ENCODE peak calls at places on chromosomes 4 and X, in seven cellular contexts. G is AG04450, M is osteocyte, U is type B pancreatic cell, I is GM13976, Q is GM10248, W is HFF-Myc. D is an unnamed sample.

GRCh38 chr4:169148851-169149250 is 121.9 kb downstream of the SH3RF1 start:
- DNase-seq in W (no peak), G (no peak), I (no peak), U (no peak), M (no peak), Q (no peak), D (no peak)

GRCh38 chrX:51737062-51737461 is 6.2 kb upstream of the GSPT2 start:
- DNase-seq in Q (no peak), U (no peak), W (no peak), G (no peak), I (no peak), M (no peak), D (no peak)

GRCh38 chrX:7927259-7928167 is at the start of gene PNPLA4:
- DNase-seq in I (peak), Q (peak), M (peak), U (peak), W (peak), G (no peak), D (peak)

GRCh38 chr4:117479673-117480072 is 394.3 kb upstream of the TRAM1L1 start:
- DNase-seq in U (no peak), I (no peak), G (no peak), M (no peak), W (no peak), Q (no peak), D (no peak)

GRCh38 chr4:6991771-6992557 is 51.2 kb upstream of the TADA2B start:
- DNase-seq in I (no peak), M (peak), U (peak), Q (no peak), G (peak), W (peak), D (no peak)

GRCh38 chr4:188988131-188988530 is 848.9 kb downstream of the TRIML1 start:
- DNase-seq in M (no peak), G (no peak), I (no peak), Q (no peak), W (no peak), U (no peak), D (no peak)

GRCh38 chr4:66169341-66169740 is 499.1 kb upstream of the EPHA5 start:
- DNase-seq in M (no peak), Q (no peak), G (no peak), U (no peak), I (no peak), W (no peak), D (no peak)

GRCh38 chrX:136658151-136658550 is 10.2 kb downstream of the CD40LG start:
- DNase-seq in Q (no peak), G (no peak), I (no peak), W (no peak), M (no peak), U (no peak), D (no peak)

GRCh38 chr4:158172196-158172557 is 648 bp downstream of the GASK1B start:
- DNase-seq in I (no peak), W (no peak), U (no peak), G (peak), Q (no peak), M (no peak), D (no peak)

GRCh38 chr4:24583451-24584174 is 741 bp downstream of the DHX15 start:
- DNase-seq in W (no peak), G (no peak), I (peak), U (peak), M (peak), Q (peak), D (peak)

GRCh38 chr4:174538123-174538875 is 16.0 kb upstream of the HPGD start:
- DNase-seq in G (no peak), M (no peak), I (peak), Q (peak), W (no peak), U (no peak), D (no peak)

GRCh38 chr4:140158234-140159030 is 4.4 kb upstream of the MAML3 start:
- DNase-seq in I (no peak), W (no peak), M (no peak), Q (no peak), U (no peak), G (no peak), D (no peak)

GRCh38 chr4:172270421-172270820 is 457.2 kb downstream of the GALNTL6 start:
- DNase-seq in W (no peak), Q (no peak), G (no peak), I (no peak), U (no peak), M (no peak), D (no peak)

GRCh38 chrX:26649534-26649933 is 433.6 kb downstream of the MAGEB5 start:
- DNase-seq in W (no peak), Q (peak), I (peak), M (no peak), G (no peak), U (no peak), D (no peak)

GRCh38 chrX:64186974-64187761 is 18.3 kb downstream of the AMER1 start:
- DNase-seq in Q (no peak), U (no peak), W (no peak), I (no peak), M (peak), G (no peak), D (no peak)

GRCh38 chr4:135277980-135278315 is 1076.4 kb upstream of the PABPC4L start:
- DNase-seq in U (no peak), Q (no peak), I (no peak), M (no peak), W (no peak), G (no peak), D (no peak)

GRCh38 chr4:37073226-37073840 is 171.2 kb upstream of the NWD2 start:
- DNase-seq in U (no peak), I (no peak), Q (no peak), M (no peak), W (no peak), G (no peak), D (no peak)

GRCh38 chrX:40299028-40299479 is 201.3 kb upstream of the BCOR start:
- DNase-seq in Q (no peak), G (no peak), I (no peak), M (no peak), U (peak), W (no peak), D (no peak)

GRCh38 chrX:17833954-17834353 is 27.1 kb downstream of the RAI2 start:
- DNase-seq in Q (no peak), G (no peak), U (no peak), M (no peak), I (no peak), W (no peak), D (no peak)

GRCh38 chr4:54942735-54943134 is 182.7 kb downstream of the KDR start:
- DNase-seq in Q (no peak), G (no peak), M (no peak), I (no peak), U (no peak), W (no peak), D (no peak)

GRCh38 chrX:11952176-11952720 is 186.0 kb upstream of the FRMPD4 start:
- DNase-seq in I (no peak), U (no peak), W (no peak), G (no peak), Q (no peak), M (no peak), D (no peak)

GRCh38 chr4:124970011-124970410 is 257.5 kb upstream of the ANKRD50 start:
- DNase-seq in G (peak), Q (no peak), M (no peak), I (no peak), W (no peak), U (no peak), D (no peak)

GRCh38 chr4:156475322-156475721 is 496.3 kb downstream of the PDGFC start:
- DNase-seq in I (no peak), W (peak), U (no peak), Q (no peak), M (no peak), G (peak), D (no peak)

GRCh38 chrX:40867352-40867751 is 132.0 kb upstream of the MED14 start:
- DNase-seq in W (no peak), I (no peak), U (no peak), M (no peak), Q (no peak), G (no peak), D (no peak)

GRCh38 chr4:78099058-78099457 is 41.9 kb downstream of the FRAS1 start:
- DNase-seq in G (no peak), W (no peak), U (no peak), I (no peak), M (no peak), Q (no peak), D (no peak)

GRCh38 chr4:150501983-150502382 is 80.0 kb upstream of the MAB21L2 start:
- DNase-seq in M (no peak), W (no peak), I (no peak), Q (no peak), G (no peak), U (no peak), D (no peak)

GRCh38 chr4:3213101-3213416 is 35.9 kb upstream of the MSANTD1 start:
- DNase-seq in Q (no peak), M (no peak), W (no peak), I (no peak), G (no peak), U (no peak), D (no peak)

GRCh38 chr4:3213661-3214250 is 35.2 kb upstream of the MSANTD1 start:
- DNase-seq in Q (no peak), G (no peak), M (no peak), U (no peak), W (no peak), I (no peak), D (no peak)

GRCh38 chr4:3215733-3216132 is 33.2 kb upstream of the MSANTD1 start:
- DNase-seq in W (no peak), I (no peak), Q (no peak), M (no peak), G (no peak), U (no peak), D (no peak)

GRCh38 chr4:3217266-3217665 is 31.7 kb upstream of the MSANTD1 start:
- DNase-seq in Q (no peak), M (no peak), W (no peak), U (no peak), G (no peak), I (no peak), D (no peak)

GRCh38 chr4:3215256-3215655 is 33.7 kb upstream of the MSANTD1 start:
- DNase-seq in Q (no peak), M (no peak), G (no peak), I (no peak), U (no peak), W (no peak), D (no peak)
- TF ChIP-seq CTCF in Q (no peak), M (no peak), G (no peak), I (no peak), U (no peak), W (no peak), D (no peak)

GRCh38 chrX:107272431-107272921 is 66.1 kb downstream of the DNAAF6 start:
- DNase-seq in M (no peak), W (no peak), U (no peak), I (no peak), G (no peak), Q (no peak), D (no peak)
- TF ChIP-seq CTCF in M (no peak), W (no peak), U (no peak), I (no peak), G (no peak), Q (no peak), D (no peak)

GRCh38 chrX:88135735-88136134 is 611.3 kb upstream of the CPXCR1 start:
- DNase-seq in Q (no peak), M (no peak), I (no peak), W (no peak), G (no peak), U (no peak), D (no peak)

DNA sequence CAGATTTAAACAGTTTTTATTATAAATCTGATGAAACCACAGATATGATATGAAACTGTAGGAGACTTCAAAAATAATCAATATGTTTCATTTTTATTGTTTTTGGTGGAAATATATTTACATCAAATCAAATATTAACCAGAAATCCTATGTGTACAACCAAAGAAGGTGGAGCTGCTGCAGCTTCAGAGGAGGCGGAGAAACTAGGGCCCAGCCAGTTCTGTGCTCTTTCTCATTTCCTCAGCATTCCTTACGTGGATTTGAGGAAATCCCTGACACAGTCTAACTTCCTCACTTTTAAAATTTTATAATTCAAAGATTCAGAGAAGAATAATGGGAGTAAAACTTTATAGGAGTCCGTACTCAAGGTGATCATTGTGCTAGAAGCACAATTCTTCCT is 610.7 kb upstream of the CPXCR1 start:
- DNase-seq in W (no peak), I (no peak), Q (no peak), M (no peak), U (no peak), G (no peak), D (no peak)
- TF ChIP-seq CTCF in W (no peak), I (no peak), Q (no peak), M (no peak), U (no peak), G (no peak), D (no peak)

GRCh38 chrX:121407627-121408026 is 360.2 kb downstream of the GLUD2 start:
- DNase-seq in M (no peak), W (no peak), I (no peak), Q (no peak), G (no peak), U (no peak), D (no peak)
- TF ChIP-seq CTCF in M (no peak), W (no peak), I (no peak), Q (no peak), G (no peak), U (no peak), D (no peak)

GRCh38 chrX:28595346-28595745 is 8.1 kb downstream of the IL1RAPL1 start:
- DNase-seq in G (no peak), I (no peak), M (no peak), Q (no peak), W (no peak), U (no peak), D (no peak)
- TF ChIP-seq CTCF in G (no peak), I (no peak), M (no peak), Q (no peak), W (no peak), U (no peak), D (no peak)

DNA sequence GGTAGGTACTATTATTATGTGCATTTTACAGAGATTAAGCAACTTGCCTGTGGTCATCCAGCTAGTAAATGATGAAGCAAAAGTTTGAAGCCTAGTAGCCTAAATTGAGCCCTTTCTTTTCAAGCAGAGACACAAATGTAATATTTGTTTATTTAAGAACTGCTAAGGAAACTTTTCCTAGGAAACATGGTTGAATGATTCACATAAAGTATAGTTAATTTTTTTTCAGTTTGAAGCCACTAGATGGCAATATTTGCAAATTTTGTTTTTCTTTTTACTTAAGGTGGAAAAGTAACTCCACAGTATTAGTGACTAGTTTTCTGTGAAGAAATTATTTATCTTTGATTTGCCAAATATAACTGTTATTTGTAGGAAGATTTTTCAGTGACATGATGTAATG is 52.8 kb upstream of the ANKRD17 start:
- DNase-seq in W (no peak), G (peak), Q (no peak), M (no peak), U (no peak), I (no peak), D (no peak)
- TF ChIP-seq CTCF in W (no peak), G (peak), Q (no peak), M (peak), U (peak), I (no peak), D (peak)

GRCh38 chr4:164695650-164696049 is 58.3 kb upstream of the SMIM31 start:
- DNase-seq in G (no peak), Q (no peak), W (no peak), U (no peak), M (no peak), I (no peak), D (no peak)

GRCh38 chr4:164701665-164702064 is 52.3 kb upstream of the SMIM31 start:
- DNase-seq in M (no peak), U (no peak), W (no peak), Q (peak), I (peak), G (no peak), D (no peak)

DNA sequence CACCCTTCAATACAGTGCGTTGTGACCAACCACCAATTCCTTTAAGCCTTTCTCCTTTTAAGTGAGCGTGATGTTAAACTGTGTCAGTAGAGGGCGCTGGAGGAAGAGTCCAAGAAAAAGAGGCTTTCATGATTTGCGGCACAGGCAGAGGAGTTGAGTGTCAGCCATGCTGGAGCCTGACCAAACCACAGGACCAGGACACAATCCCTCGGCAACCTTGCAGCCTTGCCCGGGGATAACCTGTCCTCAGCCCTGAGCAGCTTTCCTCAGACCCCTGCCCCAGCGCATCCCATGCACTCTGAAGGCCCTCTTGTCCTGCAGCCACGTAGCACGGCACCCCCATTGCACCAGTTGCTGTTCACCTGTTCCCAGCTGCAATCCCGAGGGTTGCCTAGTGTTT is 53.5 kb upstream of the SMIM31 start:
- DNase-seq in M (no peak), W (no peak), Q (peak), U (no peak), G (no peak), I (no peak), D (no peak)
- TF ChIP-seq CTCF in M (peak), W (peak), Q (peak), U (peak), G (no peak), I (peak), D (peak)

DNA sequence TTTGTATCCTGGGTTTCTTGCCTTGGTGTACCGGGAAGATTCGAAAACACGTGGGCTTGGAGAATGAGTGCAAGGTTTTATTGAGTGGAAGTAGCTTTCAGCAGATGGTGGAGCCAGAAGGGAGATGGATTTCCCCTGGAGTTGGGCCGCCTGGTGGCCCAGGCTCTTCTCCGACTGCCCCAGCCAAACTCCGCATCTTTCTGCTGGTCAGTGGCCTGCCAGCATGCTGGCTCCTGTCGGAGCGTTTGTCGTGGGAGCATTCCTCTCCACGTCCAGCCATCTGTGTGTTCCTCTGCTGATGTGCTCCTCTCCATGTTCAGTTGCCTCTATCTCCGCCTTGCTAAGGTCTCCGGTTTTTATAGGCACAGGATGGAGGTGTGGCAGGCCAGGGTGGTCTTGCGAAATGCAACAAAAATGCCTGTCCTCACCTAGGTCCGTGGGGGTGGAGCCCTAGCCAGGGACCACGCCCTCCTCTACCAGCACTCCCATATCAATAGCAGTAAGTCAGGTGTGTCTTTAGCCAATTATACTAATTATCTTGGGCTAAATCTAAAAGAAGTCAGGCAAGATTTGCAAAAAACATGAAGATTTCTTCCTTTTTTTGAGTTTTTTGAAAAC is 745.8 kb upstream of the AMOT start:
- DNase-seq in G (no peak), M (no peak), W (no peak), Q (no peak), U (no peak), I (no peak), D (no peak)
- TF ChIP-seq CTCF in G (no peak), M (no peak), W (no peak), Q (no peak), U (no peak), I (no peak), D (no peak)

DNA sequence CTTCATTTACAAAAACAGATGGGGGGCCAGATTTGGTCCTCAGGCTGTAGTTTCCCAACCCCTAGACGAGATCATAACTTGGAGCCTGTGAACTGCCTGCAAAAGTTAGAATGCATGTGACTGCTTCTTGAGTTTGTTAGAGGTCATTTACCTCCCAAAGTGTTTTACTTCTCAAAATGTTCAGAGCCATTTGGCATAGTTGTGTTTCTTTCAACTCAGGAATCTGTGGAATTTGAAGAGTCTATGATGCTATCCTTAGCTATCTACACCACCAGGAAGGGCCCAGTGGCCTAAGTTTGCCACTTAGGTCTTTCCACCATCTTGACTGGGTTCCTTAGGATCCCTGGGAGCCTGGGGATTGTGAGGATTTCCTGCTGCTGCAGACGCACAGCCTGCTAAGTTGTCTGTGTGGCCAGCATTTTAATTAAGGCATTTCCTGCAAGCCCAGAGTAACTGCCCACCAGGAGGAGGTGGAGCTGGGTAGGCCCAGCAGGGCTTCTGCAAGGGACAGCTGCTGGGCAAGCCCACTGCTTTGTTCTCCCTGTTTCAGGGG is 53.1 kb downstream of the CCNI start:
- DNase-seq in I (no peak), U (no peak), Q (no peak), W (no peak), M (no peak), G (no peak), D (no peak)
- TF ChIP-seq CTCF in I (no peak), U (peak), Q (no peak), W (no peak), M (no peak), G (no peak), D (no peak)

DNA sequence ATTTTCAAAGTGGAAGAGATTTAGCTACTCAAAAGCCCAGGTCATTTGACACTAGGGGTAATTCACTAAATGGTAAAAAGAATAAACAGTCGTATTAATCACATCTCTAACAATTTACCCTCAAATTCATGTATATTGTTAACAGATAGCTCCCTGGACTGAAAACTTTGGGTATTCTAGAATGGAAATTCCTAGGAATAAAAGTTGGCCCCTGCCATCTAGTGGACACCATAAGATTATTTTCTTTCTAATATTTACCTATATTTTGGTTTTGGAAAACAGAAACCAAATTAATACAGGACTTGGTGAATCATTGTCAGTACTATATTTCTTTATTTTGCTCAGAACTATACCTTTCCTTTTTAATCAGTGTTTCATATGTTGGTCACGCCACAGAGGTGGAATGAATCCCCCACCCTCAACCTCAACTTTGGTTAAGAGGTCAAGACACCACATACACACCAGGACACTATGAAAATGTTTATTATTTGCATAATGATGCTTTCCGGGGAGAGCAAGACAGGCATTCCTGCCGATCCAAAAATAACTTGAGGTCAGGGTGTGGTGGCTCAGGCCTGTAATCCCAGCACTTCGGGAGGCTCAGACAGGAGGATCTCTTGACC is 96.2 kb upstream of the APOOL start:
- DNase-seq in W (no peak), G (no peak), U (no peak), Q (no peak), I (no peak), M (no peak), D (no peak)
- TF ChIP-seq CTCF in W (no peak), G (peak), U (peak), Q (no peak), I (no peak), M (peak), D (no peak)

D was measured in mesothelial cell of epicardium.